ENCODE peak calls at places on chromosomes 3 and 15, in ten cellular contexts. O is AG04449, J is astrocyte, K is astrocyte of the spinal cord, P is HepG2, G is GM12865, V is fibroblast of pulmonary artery, H is fibroblast of the aortic adventitia, T is left ventricle myocardium inferior, F is ovary. A is an unnamed sample.

GRCh38 chr15:27201425-27201824 is 230.4 kb downstream of the GABRG3 start:
- DNase-seq in G (no peak), J (no peak), P (no peak), H (no peak), O (no peak), T (no peak), V (no peak), F (no peak), K (no peak), A (no peak)

GRCh38 chr3:175238848-175239247 is 379.7 kb downstream of the NAALADL2 start:
- DNase-seq in P (no peak), O (no peak), V (no peak), J (peak; percentile 4), H (no peak), G (no peak), T (no peak), F (no peak), K (no peak), A (no peak)

GRCh38 chr3:5162102-5162501 is 25.4 kb upstream of the EDEM1 start:
- DNase-seq in F (no peak), O (peak; percentile 31), K (peak; percentile 87), T (no peak), H (peak; percentile 87), J (peak; percentile 93), V (peak; percentile 80), G (no peak), P (peak; percentile 26), A (peak; percentile 31)

GRCh38 chr3:50609071-50609742 is 2.4 kb downstream of the CISH start:
- DNase-seq in T (no peak), G (no peak), P (no peak), V (no peak), F (no peak), K (no peak), H (no peak), J (no peak), O (no peak), A (no peak)

GRCh38 chr3:193040836-193041672 is 123.4 kb upstream of the MB21D2 start:
- DNase-seq in T (no peak), G (peak; percentile 68), H (peak; percentile 71), V (peak; percentile 66), F (no peak), K (peak; percentile 66), O (no peak), P (peak; percentile 24), J (peak; percentile 54), A (peak; percentile 70)

GRCh38 chr15:77075528-77075927 is 4.6 kb upstream of the TSPAN3 start:
- DNase-seq in V (no peak), F (no peak), O (no peak), K (peak; percentile 29), J (peak; percentile 45), G (no peak), H (no peak), P (peak; percentile 19), T (no peak), A (peak; percentile 28)

GRCh38 chr3:122674339-122674738 is 6.3 kb upstream of the PARP14 start:
- DNase-seq in J (no peak), O (no peak), V (no peak), P (no peak), H (no peak), F (no peak), K (no peak), G (no peak), T (no peak), A (no peak)

GRCh38 chr3:72891053-72891855 is 3.4 kb downstream of the GXYLT2 start:
- DNase-seq in H (peak; percentile 100), K (peak; percentile 99), T (peak; percentile 67), F (peak; percentile 81), O (peak; percentile 99), G (no peak), J (peak; percentile 100), P (peak; percentile 46), V (peak; percentile 98), A (peak; percentile 36)

GRCh38 chr3:99780749-99781148 is 36.9 kb upstream of the CMSS1 start:
- DNase-seq in P (no peak), V (no peak), K (peak; percentile 69), J (peak; percentile 92), F (no peak), H (no peak), O (no peak), G (no peak), T (no peak), A (no peak)

GRCh38 chr15:64673866-64674265 is 101.5 kb downstream of the RBPMS2 start:
- DNase-seq in F (no peak), H (no peak), J (no peak), V (no peak), P (no peak), G (no peak), O (no peak), K (no peak), T (no peak), A (no peak)

DNA sequence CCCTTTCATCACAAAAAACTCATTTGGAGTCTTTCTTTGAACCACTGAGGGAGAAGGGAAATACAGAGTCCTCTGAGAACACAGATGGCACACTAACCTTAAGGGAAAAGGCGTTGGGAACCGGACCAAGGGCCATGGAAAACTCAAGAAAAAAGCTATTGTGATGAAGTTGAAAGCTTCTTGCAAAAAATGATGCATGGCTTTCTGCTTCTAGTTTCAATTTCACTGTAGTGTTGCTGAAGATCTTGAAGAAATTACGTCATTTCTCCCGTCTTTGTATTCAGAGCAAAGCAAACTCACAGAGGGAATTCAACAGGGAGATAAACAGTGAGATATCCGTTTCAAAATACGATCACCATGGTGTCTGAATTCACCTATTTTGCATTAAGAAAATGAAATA is 642.3 kb upstream of the ADAMTS9 start:
- DNase-seq in V (peak; percentile 24), J (peak; percentile 12), K (peak; percentile 34), O (no peak), H (peak; percentile 58), G (no peak), P (no peak), F (no peak), T (no peak), A (no peak)
- H3K4me3 ChIP-seq in V (no peak overlapping the region), J (no peak overlapping the region), K (no peak overlapping the region), O (no peak overlapping the region), H (peak overlapping the region; percentile 19), G (no peak overlapping the region), P (no peak overlapping the region), F (no peak overlapping the region), T (no peak overlapping the region), A (no peak overlapping the region)

GRCh38 chr3:119794971-119795612 is 13.2 kb downstream of the NR1I2 start:
- DNase-seq in G (no peak), V (peak; percentile 13), P (peak; percentile 98), F (no peak), T (no peak), K (no peak), O (no peak), H (peak; percentile 22), J (peak; percentile 7), A (peak; percentile 31)

GRCh38 chr3:119795849-119796248 is 13.9 kb downstream of the NR1I2 start:
- DNase-seq in K (no peak), V (no peak), J (no peak), F (no peak), P (peak; percentile 82), O (no peak), H (no peak), T (no peak), G (no peak), A (no peak)

GRCh38 chr3:119796368-119796767 is 14.5 kb downstream of the NR1I2 start:
- DNase-seq in O (no peak), J (no peak), G (no peak), F (no peak), H (no peak), P (no peak), K (no peak), T (no peak), V (no peak), A (no peak)

GRCh38 chr3:119792270-119792669 is 10.4 kb downstream of the NR1I2 start:
- DNase-seq in P (no peak), V (no peak), O (no peak), K (no peak), T (no peak), H (no peak), G (no peak), F (no peak), J (no peak), A (no peak)

GRCh38 chr3:119794401-119794800 is 12.5 kb downstream of the NR1I2 start:
- DNase-seq in V (no peak), F (no peak), J (no peak), G (no peak), K (no peak), O (no peak), P (no peak), H (no peak), T (no peak), A (no peak)
- TF ChIP-seq CTCF in V (no peak), F (no peak), J (no peak), G (no peak), K (no peak), O (no peak), P (no peak), H (no peak), T (no peak), A (no peak)

DNA sequence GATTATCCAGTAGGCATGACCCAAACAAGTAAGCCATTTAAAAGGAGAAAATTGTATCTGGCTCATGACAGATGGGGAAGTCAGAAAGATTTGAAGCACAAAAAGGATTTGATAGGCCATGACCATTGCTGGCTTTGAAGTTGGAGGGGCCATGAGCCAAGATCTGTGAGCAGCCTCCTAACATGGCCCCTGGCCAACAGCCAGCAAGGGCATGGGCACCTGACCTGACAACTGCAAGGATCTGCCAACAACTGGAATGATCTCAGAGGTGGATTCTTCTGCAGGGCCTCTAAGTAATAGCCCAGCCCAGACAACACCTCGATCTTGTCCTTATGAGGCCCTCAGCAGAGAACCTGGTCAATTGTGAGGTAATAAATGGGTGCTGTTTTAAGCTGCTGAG is 93.0 kb downstream of the ARNT2 start:
- DNase-seq in K (no peak), P (no peak), G (no peak), V (no peak), T (no peak), F (no peak), H (no peak), O (no peak), J (no peak), A (no peak)
- H3K4me3 ChIP-seq in K (no peak overlapping the region), P (no peak overlapping the region), G (no peak overlapping the region), V (no peak overlapping the region), T (no peak overlapping the region), F (no peak overlapping the region), H (no peak overlapping the region), O (no peak overlapping the region), J (no peak overlapping the region), A (no peak overlapping the region)

GRCh38 chr15:97992831-97993230 is 32.3 kb downstream of the ARRDC4 start:
- DNase-seq in O (no peak), H (no peak), T (no peak), V (no peak), G (no peak), J (no peak), P (no peak), K (no peak), F (no peak), A (no peak)

GRCh38 chr15:97998307-97999071 is 38.0 kb downstream of the ARRDC4 start:
- DNase-seq in F (no peak), K (no peak), T (no peak), G (peak; percentile 25), P (no peak), O (no peak), H (peak; percentile 15), V (no peak), J (no peak), A (peak; percentile 70)

GRCh38 chr15:97995192-97995591 is 34.7 kb downstream of the ARRDC4 start:
- DNase-seq in K (no peak), G (no peak), P (no peak), V (no peak), T (no peak), J (no peak), H (no peak), O (no peak), F (no peak), A (peak; percentile 83)

GRCh38 chr15:97993310-97993738 is 32.8 kb downstream of the ARRDC4 start:
- DNase-seq in F (no peak), O (no peak), J (no peak), K (no peak), V (no peak), G (no peak), T (no peak), P (no peak), H (peak; percentile 61), A (no peak)

GRCh38 chr15:97995881-97996603 is 35.5 kb downstream of the ARRDC4 start:
- DNase-seq in G (peak; percentile 45), O (no peak), K (no peak), F (no peak), J (no peak), H (peak; percentile 43), P (no peak), V (no peak), T (no peak), A (peak; percentile 85)
- TF ChIP-seq CTCF in G (peak; percentile 28), O (peak; percentile 11), K (no peak), F (no peak), J (no peak), H (peak; percentile 34), P (peak; percentile 68), V (no peak), T (peak; percentile 35), A (peak; percentile 53)

A was measured in epithelial cell of esophagus.